ENCODE peak calls at places on chromosomes 7 and 10, in seven cellular contexts. One of them, this sample, is unnamed.

GRCh38 chr10:84175436-84175835 is 1.8 kb downstream of the GPR15LG start:
- DNase-seq in substantia nigra: no peak
- DNase-seq in myocyte: no peak
- DNase-seq in hypothalamus: no peak
- DNase-seq in naive thymus-derived CD8-positive, alpha-beta T cell: no peak
- DNase-seq in AG04450: no peak
- DNase-seq in NCI-H1105: no peak
- DNase-seq in this sample: no peak

GRCh38 chr10:120948889-120949382 is 97.8 kb downstream of the WDR11 start:
- DNase-seq in myocyte: peak
- DNase-seq in substantia nigra: peak
- DNase-seq in hypothalamus: peak
- DNase-seq in AG04450: peak
- DNase-seq in NCI-H1105: no peak
- DNase-seq in naive thymus-derived CD8-positive, alpha-beta T cell: peak
- DNase-seq in this sample: peak

GRCh38 chr10:110681023-110681681 is 37.0 kb downstream of the RBM20 start:
- DNase-seq in NCI-H1105: no peak
- DNase-seq in substantia nigra: peak
- DNase-seq in hypothalamus: no peak
- DNase-seq in AG04450: no peak
- DNase-seq in myocyte: peak
- DNase-seq in naive thymus-derived CD8-positive, alpha-beta T cell: no peak
- DNase-seq in this sample: peak

GRCh38 chr7:48360574-48360973 is 189.3 kb downstream of the ABCA13 start:
- DNase-seq in substantia nigra: no peak
- DNase-seq in myocyte: peak
- DNase-seq in naive thymus-derived CD8-positive, alpha-beta T cell: no peak
- DNase-seq in AG04450: peak
- DNase-seq in hypothalamus: no peak
- DNase-seq in NCI-H1105: no peak
- DNase-seq in this sample: peak

GRCh38 chr10:44968101-44968886 is 8.7 kb downstream of the RASSF4 start:
- DNase-seq in NCI-H1105: no peak
- DNase-seq in naive thymus-derived CD8-positive, alpha-beta T cell: no peak
- DNase-seq in AG04450: no peak
- DNase-seq in substantia nigra: no peak
- DNase-seq in hypothalamus: no peak
- DNase-seq in myocyte: peak
- DNase-seq in this sample: no peak

GRCh38 chr10:103278862-103279298 is 1.9 kb downstream of the INA start:
- DNase-seq in naive thymus-derived CD8-positive, alpha-beta T cell: peak
- DNase-seq in hypothalamus: no peak
- DNase-seq in substantia nigra: peak
- DNase-seq in NCI-H1105: no peak
- DNase-seq in myocyte: peak
- DNase-seq in AG04450: no peak
- DNase-seq in this sample: peak

GRCh38 chr7:39978252-39978934 is 28.3 kb downstream of the CDK13 start:
- DNase-seq in naive thymus-derived CD8-positive, alpha-beta T cell: no peak
- DNase-seq in hypothalamus: no peak
- DNase-seq in AG04450: no peak
- DNase-seq in substantia nigra: no peak
- DNase-seq in NCI-H1105: no peak
- DNase-seq in myocyte: no peak
- DNase-seq in this sample: no peak

GRCh38 chr7:89401099-89401498 is 605.6 kb upstream of the TEX47 start:
- DNase-seq in substantia nigra: no peak
- DNase-seq in NCI-H1105: no peak
- DNase-seq in myocyte: no peak
- DNase-seq in naive thymus-derived CD8-positive, alpha-beta T cell: no peak
- DNase-seq in hypothalamus: no peak
- DNase-seq in AG04450: no peak
- DNase-seq in this sample: no peak

GRCh38 chr7:3042861-3043489 is 692 bp downstream of the CARD11 start:
- DNase-seq in hypothalamus: no peak
- DNase-seq in NCI-H1105: no peak
- DNase-seq in myocyte: no peak
- DNase-seq in substantia nigra: no peak
- DNase-seq in naive thymus-derived CD8-positive, alpha-beta T cell: peak
- DNase-seq in AG04450: no peak
- DNase-seq in this sample: no peak

GRCh38 chr10:133095586-133095985 is 7.9 kb downstream of the ADGRA1 start:
- DNase-seq in NCI-H1105: no peak
- DNase-seq in myocyte: no peak
- DNase-seq in hypothalamus: no peak
- DNase-seq in naive thymus-derived CD8-positive, alpha-beta T cell: no peak
- DNase-seq in AG04450: no peak
- DNase-seq in substantia nigra: no peak
- DNase-seq in this sample: no peak